ENCODE peak calls at places on chromosomes 16 and 17, in seven cellular contexts. W, B, Q, Z, K, E and M are unnamed samples.

GRCh38 chr16:21646721-21647561 is 5.5 kb downstream of the IGSF6 start:
- DNase-seq in W (no peak), B (peak), Q (peak), Z (no peak), K (no peak), E (no peak), M (no peak)

GRCh38 chr16:27379919-27380318 is 22.1 kb upstream of the IL21R start:
- DNase-seq in W (no peak), B (no peak), Q (no peak), Z (no peak), K (no peak), E (no peak), M (no peak)

GRCh38 chr16:50259334-50260205 is 6.8 kb upstream of the ADCY7 start:
- DNase-seq in W (peak), B (no peak), Q (peak), Z (peak), K (no peak), E (no peak), M (no peak)

GRCh38 chr17:2700491-2701141 is 10.9 kb downstream of the CLUH start:
- DNase-seq in W (no peak), B (no peak), Q (no peak), Z (no peak), K (no peak), E (no peak), M (no peak)

GRCh38 chr16:85429776-85430522 is 183.2 kb upstream of the GSE1 start:
- DNase-seq in W (no peak), B (no peak), Q (peak), Z (no peak), K (no peak), E (no peak), M (peak)

GRCh38 chr17:63356275-63356905 is 89.7 kb downstream of the CYB561 start:
- DNase-seq in W (peak), B (no peak), Q (no peak), Z (peak), K (no peak), E (no peak), M (no peak)

GRCh38 chr16:81675662-81676535 is 103.2 kb upstream of the PLCG2 start:
- DNase-seq in W (no peak), B (no peak), Q (no peak), Z (no peak), K (no peak), E (no peak), M (no peak)

GRCh38 chr16:78684655-78685400 is 585.4 kb downstream of the WWOX start:
- DNase-seq in W (no peak), B (no peak), Q (peak), Z (peak), K (no peak), E (no peak), M (no peak)

GRCh38 chr17:36816889-36817288 is 120.4 kb upstream of the LHX1 start:
- DNase-seq in W (no peak), B (no peak), Q (no peak), Z (no peak), K (no peak), E (no peak), M (no peak)

GRCh38 chr17:17164156-17164555 is 42.0 kb downstream of the PLD6 start:
- DNase-seq in W (no peak), B (no peak), Q (no peak), Z (no peak), K (no peak), E (no peak), M (no peak)

GRCh38 chr17:17159571-17159970 is 46.6 kb downstream of the PLD6 start:
- DNase-seq in W (no peak), B (no peak), Q (no peak), Z (no peak), K (no peak), E (no peak), M (no peak)

GRCh38 chr17:17164676-17165075 is 41.5 kb downstream of the PLD6 start:
- DNase-seq in W (no peak), B (no peak), Q (no peak), Z (no peak), K (no peak), E (no peak), M (no peak)

GRCh38 chr17:17161759-17162158 is 44.4 kb downstream of the PLD6 start:
- DNase-seq in W (no peak), B (no peak), Q (no peak), Z (no peak), K (no peak), E (no peak), M (no peak)

GRCh38 chr17:17161121-17161520 is 45.0 kb downstream of the PLD6 start:
- DNase-seq in W (no peak), B (no peak), Q (no peak), Z (no peak), K (no peak), E (no peak), M (no peak)
- TF ChIP-seq CTCF in W (no peak), B (no peak), Q (no peak), Z (no peak), K (no peak), E (no peak), M (no peak)

GRCh38 chr17:66564992-66565465 is 262.6 kb downstream of the PRKCA start:
- DNase-seq in W (peak), B (no peak), Q (no peak), Z (peak), K (no peak), E (no peak), M (no peak)
- TF ChIP-seq CTCF in W (no peak), B (no peak), Q (no peak), Z (no peak), K (no peak), E (no peak), M (no peak)

GRCh38 chr17:75325827-75326586 is 36.8 kb upstream of the SLC25A19 start:
- DNase-seq in W (peak), B (no peak), Q (no peak), Z (peak), K (no peak), E (no peak), M (no peak)

GRCh38 chr17:75321506-75321905 is 32.3 kb upstream of the SLC25A19 start:
- DNase-seq in W (no peak), B (no peak), Q (no peak), Z (no peak), K (no peak), E (no peak), M (no peak)

GRCh38 chr17:75325348-75325747 is 36.1 kb upstream of the SLC25A19 start:
- DNase-seq in W (no peak), B (no peak), Q (no peak), Z (no peak), K (no peak), E (no peak), M (no peak)

GRCh38 chr17:75319818-75320691 is 30.8 kb upstream of the SLC25A19 start:
- DNase-seq in W (peak), B (no peak), Q (no peak), Z (peak), K (no peak), E (no peak), M (no peak)

DNA sequence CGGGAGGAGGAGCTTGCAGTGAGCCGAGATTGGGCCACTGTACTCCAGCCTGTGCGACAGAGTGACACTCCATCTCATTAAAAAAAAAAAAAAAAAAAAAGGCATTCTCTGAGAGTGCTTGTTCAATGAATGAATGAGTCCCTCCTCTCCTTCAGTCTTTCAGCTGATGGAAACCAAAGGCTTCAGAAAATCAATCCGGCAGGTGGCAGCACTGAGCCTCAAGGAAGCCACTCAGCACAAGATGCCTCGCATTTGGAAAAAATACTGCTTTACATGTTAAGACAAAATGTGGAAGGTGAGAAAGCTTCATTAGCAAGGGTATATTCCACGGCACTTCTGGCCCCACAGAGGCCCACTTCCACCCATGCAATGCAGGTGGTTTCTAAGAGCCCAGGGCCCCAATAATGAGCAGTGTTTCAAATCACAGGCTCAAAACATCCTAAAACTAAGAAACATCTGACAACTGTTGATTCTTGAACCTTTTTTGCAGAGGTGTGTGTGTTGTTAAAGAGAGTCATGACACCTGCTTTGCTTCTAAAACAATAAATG is 33.9 kb upstream of the SLC25A19 start:
- DNase-seq in W (peak), B (peak), Q (peak), Z (peak), K (peak), E (peak), M (peak)
- TF ChIP-seq CTCF in W (peak), B (peak), Q (peak), Z (peak), K (peak), E (peak), M (peak)

GRCh38 chr17:9982159-9982558 is 77.1 kb upstream of the RCVRN start:
- DNase-seq in W (no peak), B (no peak), Q (no peak), Z (no peak), K (peak), E (no peak), M (no peak)
- TF ChIP-seq CTCF in W (peak), B (no peak), Q (no peak), Z (no peak), K (peak), E (no peak), M (peak)

GRCh38 chr17:33927732-33928133 is 327.4 kb upstream of the CCL2 start:
- DNase-seq in W (no peak), B (no peak), Q (no peak), Z (peak), K (peak), E (no peak), M (no peak)
- TF ChIP-seq CTCF in W (no peak), B (no peak), Q (peak), Z (no peak), K (no peak), E (no peak), M (peak)

GRCh38 chr16:3458852-3459361 is 15.4 kb downstream of the NAA60 start:
- DNase-seq in W (no peak), B (no peak), Q (peak), Z (peak), K (peak), E (peak), M (no peak)

GRCh38 chr16:3459401-3460090 is 16.1 kb downstream of the NAA60 start:
- DNase-seq in W (no peak), B (no peak), Q (no peak), Z (peak), K (peak), E (no peak), M (no peak)

GRCh38 chr16:3456374-3456773 is 12.9 kb downstream of the NAA60 start:
- DNase-seq in W (peak), B (no peak), Q (peak), Z (peak), K (no peak), E (no peak), M (no peak)

GRCh38 chr16:3458278-3458851 is 14.9 kb downstream of the NAA60 start:
- DNase-seq in W (peak), B (no peak), Q (peak), Z (peak), K (peak), E (no peak), M (no peak)

GRCh38 chr16:3457434-3458252 is 14.2 kb downstream of the NAA60 start:
- DNase-seq in W (peak), B (peak), Q (peak), Z (peak), K (peak), E (peak), M (peak)
- TF ChIP-seq CTCF in W (peak), B (peak), Q (peak), Z (peak), K (peak), E (peak), M (peak)

GRCh38 chr16:29009838-29010166 is 24.9 kb downstream of the LAT start:
- DNase-seq in W (no peak), B (no peak), Q (no peak), Z (no peak), K (no peak), E (no peak), M (no peak)

GRCh38 chr16:29009050-29009837 is 24.4 kb downstream of the LAT start:
- DNase-seq in W (no peak), B (no peak), Q (no peak), Z (no peak), K (no peak), E (no peak), M (no peak)

GRCh38 chr16:29011851-29012250 is 27.0 kb downstream of the LAT start:
- DNase-seq in W (no peak), B (no peak), Q (no peak), Z (no peak), K (no peak), E (no peak), M (no peak)

GRCh38 chr16:29012913-29013641 is 28.2 kb downstream of the LAT start:
- DNase-seq in W (no peak), B (no peak), Q (no peak), Z (no peak), K (no peak), E (no peak), M (no peak)

GRCh38 chr16:29011112-29011511 is 26.3 kb downstream of the LAT start:
- DNase-seq in W (no peak), B (no peak), Q (no peak), Z (no peak), K (no peak), E (no peak), M (no peak)
- TF ChIP-seq CTCF in W (no peak), B (no peak), Q (no peak), Z (no peak), K (no peak), E (no peak), M (no peak)